ENCODE peak calls at places on chromosome 2, in ten cellular contexts. One of them, this sample, is unnamed.

GRCh38 chr2:72920317-72921087 is 3.2 kb downstream of the EMX1 start:
- DNase-seq in B cell: peak; percentile 49
- DNase-seq in iris pigment epithelial cell: peak; percentile 23
- DNase-seq in CD8-positive, alpha-beta memory T cell: no peak
- DNase-seq in cortex of kidney: no peak
- DNase-seq in activated effector memory CD4-positive, alpha-beta T cell treated with anti-CD3 and anti-CD28 coated beads, Interleukin-2, amount 50 U/mL, for 16 hours: peak; percentile 74
- DNase-seq in A549: no peak
- DNase-seq in KBM-7: no peak
- DNase-seq in cardiac muscle cell: peak; percentile 50
- DNase-seq in nephron progenitor cell: peak; percentile 50
- DNase-seq in this sample: no peak

GRCh38 chr2:184835081-184835728 is 236.9 kb downstream of the ZNF804A start:
- DNase-seq in B cell: no peak
- DNase-seq in iris pigment epithelial cell: peak; percentile 57
- DNase-seq in CD8-positive, alpha-beta memory T cell: no peak
- DNase-seq in cortex of kidney: no peak
- DNase-seq in activated effector memory CD4-positive, alpha-beta T cell treated with anti-CD3 and anti-CD28 coated beads, Interleukin-2, amount 50 U/mL, for 16 hours: no peak
- DNase-seq in A549: no peak
- DNase-seq in KBM-7: no peak
- DNase-seq in cardiac muscle cell: peak; percentile 66
- DNase-seq in nephron progenitor cell: no peak
- DNase-seq in this sample: no peak

GRCh38 chr2:23706613-23707078 is 220.3 kb downstream of the ATAD2B start:
- DNase-seq in B cell: no peak
- DNase-seq in iris pigment epithelial cell: no peak
- DNase-seq in CD8-positive, alpha-beta memory T cell: no peak
- DNase-seq in cortex of kidney: no peak
- DNase-seq in activated effector memory CD4-positive, alpha-beta T cell treated with anti-CD3 and anti-CD28 coated beads, Interleukin-2, amount 50 U/mL, for 16 hours: no peak
- DNase-seq in A549: no peak
- DNase-seq in KBM-7: no peak
- DNase-seq in cardiac muscle cell: no peak
- DNase-seq in nephron progenitor cell: no peak
- DNase-seq in this sample: no peak

GRCh38 chr2:238892796-238893195 is 44.9 kb downstream of the TWIST2 start:
- DNase-seq in B cell: no peak
- DNase-seq in iris pigment epithelial cell: no peak
- DNase-seq in CD8-positive, alpha-beta memory T cell: no peak
- DNase-seq in cortex of kidney: no peak
- DNase-seq in activated effector memory CD4-positive, alpha-beta T cell treated with anti-CD3 and anti-CD28 coated beads, Interleukin-2, amount 50 U/mL, for 16 hours: no peak
- DNase-seq in A549: no peak
- DNase-seq in KBM-7: no peak
- DNase-seq in cardiac muscle cell: no peak
- DNase-seq in nephron progenitor cell: no peak
- DNase-seq in this sample: no peak

GRCh38 chr2:5618271-5618670 is 73.9 kb upstream of the SOX11 start:
- DNase-seq in B cell: no peak
- DNase-seq in iris pigment epithelial cell: no peak
- DNase-seq in CD8-positive, alpha-beta memory T cell: no peak
- DNase-seq in cortex of kidney: no peak
- DNase-seq in activated effector memory CD4-positive, alpha-beta T cell treated with anti-CD3 and anti-CD28 coated beads, Interleukin-2, amount 50 U/mL, for 16 hours: no peak
- DNase-seq in A549: no peak
- DNase-seq in KBM-7: no peak
- DNase-seq in cardiac muscle cell: no peak
- DNase-seq in nephron progenitor cell: no peak
- DNase-seq in this sample: no peak

GRCh38 chr2:39667142-39667880 is 1.6 kb downstream of the TMEM178A start:
- DNase-seq in B cell: no peak
- DNase-seq in iris pigment epithelial cell: no peak
- DNase-seq in CD8-positive, alpha-beta memory T cell: no peak
- DNase-seq in cortex of kidney: no peak
- DNase-seq in activated effector memory CD4-positive, alpha-beta T cell treated with anti-CD3 and anti-CD28 coated beads, Interleukin-2, amount 50 U/mL, for 16 hours: no peak
- DNase-seq in A549: no peak
- DNase-seq in KBM-7: peak; percentile 44
- DNase-seq in cardiac muscle cell: no peak
- DNase-seq in nephron progenitor cell: no peak
- DNase-seq in this sample: no peak

GRCh38 chr2:226115832-226116200 is 683.8 kb downstream of the IRS1 start:
- DNase-seq in B cell: no peak
- DNase-seq in iris pigment epithelial cell: peak; percentile 39
- DNase-seq in CD8-positive, alpha-beta memory T cell: no peak
- DNase-seq in cortex of kidney: no peak
- DNase-seq in activated effector memory CD4-positive, alpha-beta T cell treated with anti-CD3 and anti-CD28 coated beads, Interleukin-2, amount 50 U/mL, for 16 hours: no peak
- DNase-seq in A549: no peak
- DNase-seq in KBM-7: no peak
- DNase-seq in cardiac muscle cell: no peak
- DNase-seq in nephron progenitor cell: no peak
- DNase-seq in this sample: no peak

GRCh38 chr2:241051578-241052487 is 50.3 kb downstream of the MTERF4 start:
- DNase-seq in B cell: peak; percentile 5
- DNase-seq in iris pigment epithelial cell: no peak
- DNase-seq in CD8-positive, alpha-beta memory T cell: no peak
- DNase-seq in cortex of kidney: no peak
- DNase-seq in activated effector memory CD4-positive, alpha-beta T cell treated with anti-CD3 and anti-CD28 coated beads, Interleukin-2, amount 50 U/mL, for 16 hours: peak; percentile 43
- DNase-seq in A549: no peak
- DNase-seq in KBM-7: no peak
- DNase-seq in cardiac muscle cell: no peak
- DNase-seq in nephron progenitor cell: no peak
- DNase-seq in this sample: no peak

GRCh38 chr2:23791030-23791429 is 135.9 kb downstream of the ATAD2B start:
- DNase-seq in B cell: no peak
- DNase-seq in iris pigment epithelial cell: peak; percentile 83
- DNase-seq in CD8-positive, alpha-beta memory T cell: no peak
- DNase-seq in cortex of kidney: no peak
- DNase-seq in activated effector memory CD4-positive, alpha-beta T cell treated with anti-CD3 and anti-CD28 coated beads, Interleukin-2, amount 50 U/mL, for 16 hours: no peak
- DNase-seq in A549: no peak
- DNase-seq in KBM-7: no peak
- DNase-seq in cardiac muscle cell: no peak
- DNase-seq in nephron progenitor cell: no peak
- DNase-seq in this sample: no peak

GRCh38 chr2:83522891-83523493 is 936.1 kb downstream of the SUCLG1 start:
- DNase-seq in B cell: no peak
- DNase-seq in iris pigment epithelial cell: no peak
- DNase-seq in CD8-positive, alpha-beta memory T cell: no peak
- DNase-seq in cortex of kidney: no peak
- DNase-seq in activated effector memory CD4-positive, alpha-beta T cell treated with anti-CD3 and anti-CD28 coated beads, Interleukin-2, amount 50 U/mL, for 16 hours: no peak
- DNase-seq in A549: no peak
- DNase-seq in KBM-7: no peak
- DNase-seq in cardiac muscle cell: no peak
- DNase-seq in nephron progenitor cell: no peak
- DNase-seq in this sample: no peak

GRCh38 chr2:161995553-161996016 is 78.4 kb downstream of the DPP4 start:
- DNase-seq in B cell: no peak
- DNase-seq in iris pigment epithelial cell: no peak
- DNase-seq in CD8-positive, alpha-beta memory T cell: no peak
- DNase-seq in cortex of kidney: no peak
- DNase-seq in activated effector memory CD4-positive, alpha-beta T cell treated with anti-CD3 and anti-CD28 coated beads, Interleukin-2, amount 50 U/mL, for 16 hours: no peak
- DNase-seq in A549: no peak
- DNase-seq in KBM-7: no peak
- DNase-seq in cardiac muscle cell: no peak
- DNase-seq in nephron progenitor cell: no peak
- DNase-seq in this sample: peak; percentile 43

GRCh38 chr2:36343601-36344000 is 12.0 kb upstream of the CRIM1 start:
- DNase-seq in B cell: no peak
- DNase-seq in iris pigment epithelial cell: no peak
- DNase-seq in CD8-positive, alpha-beta memory T cell: no peak
- DNase-seq in cortex of kidney: no peak
- DNase-seq in activated effector memory CD4-positive, alpha-beta T cell treated with anti-CD3 and anti-CD28 coated beads, Interleukin-2, amount 50 U/mL, for 16 hours: no peak
- DNase-seq in A549: no peak
- DNase-seq in KBM-7: no peak
- DNase-seq in cardiac muscle cell: no peak
- DNase-seq in nephron progenitor cell: no peak
- DNase-seq in this sample: no peak

GRCh38 chr2:42084231-42084671 is 36.4 kb downstream of the PKDCC start:
- DNase-seq in B cell: no peak
- DNase-seq in iris pigment epithelial cell: peak; percentile 44
- DNase-seq in CD8-positive, alpha-beta memory T cell: no peak
- DNase-seq in cortex of kidney: no peak
- DNase-seq in activated effector memory CD4-positive, alpha-beta T cell treated with anti-CD3 and anti-CD28 coated beads, Interleukin-2, amount 50 U/mL, for 16 hours: no peak
- DNase-seq in A549: no peak
- DNase-seq in KBM-7: no peak
- DNase-seq in cardiac muscle cell: no peak
- DNase-seq in nephron progenitor cell: no peak
- DNase-seq in this sample: no peak

GRCh38 chr2:26327291-26328272 is 18.4 kb upstream of the SELENOI start:
- DNase-seq in B cell: no peak
- DNase-seq in iris pigment epithelial cell: peak; percentile 84
- DNase-seq in CD8-positive, alpha-beta memory T cell: no peak
- DNase-seq in cortex of kidney: no peak
- DNase-seq in activated effector memory CD4-positive, alpha-beta T cell treated with anti-CD3 and anti-CD28 coated beads, Interleukin-2, amount 50 U/mL, for 16 hours: no peak
- DNase-seq in A549: no peak
- DNase-seq in KBM-7: peak; percentile 18
- DNase-seq in cardiac muscle cell: no peak
- DNase-seq in nephron progenitor cell: no peak
- DNase-seq in this sample: no peak

GRCh38 chr2:233059547-233059796 is 670 bp upstream of the INPP5D start:
- DNase-seq in B cell: no peak
- DNase-seq in iris pigment epithelial cell: no peak
- DNase-seq in CD8-positive, alpha-beta memory T cell: no peak
- DNase-seq in cortex of kidney: no peak
- DNase-seq in activated effector memory CD4-positive, alpha-beta T cell treated with anti-CD3 and anti-CD28 coated beads, Interleukin-2, amount 50 U/mL, for 16 hours: no peak
- DNase-seq in A549: no peak
- DNase-seq in KBM-7: no peak
- DNase-seq in cardiac muscle cell: no peak
- DNase-seq in nephron progenitor cell: no peak
- DNase-seq in this sample: no peak

GRCh38 chr2:101152195-101153076 is 1.3 kb upstream of the TBC1D8 start:
- DNase-seq in B cell: peak; percentile 43
- DNase-seq in iris pigment epithelial cell: peak; percentile 53
- DNase-seq in CD8-positive, alpha-beta memory T cell: peak; percentile 4
- DNase-seq in cortex of kidney: no peak
- DNase-seq in activated effector memory CD4-positive, alpha-beta T cell treated with anti-CD3 and anti-CD28 coated beads, Interleukin-2, amount 50 U/mL, for 16 hours: peak; percentile 63
- DNase-seq in A549: peak; percentile 57
- DNase-seq in KBM-7: peak; percentile 77
- DNase-seq in cardiac muscle cell: peak; percentile 72
- DNase-seq in nephron progenitor cell: peak; percentile 41
- DNase-seq in this sample: no peak

GRCh38 chr2:217902281-217903141 is 100.3 kb downstream of the TNS1 start:
- DNase-seq in B cell: peak; percentile 8
- DNase-seq in iris pigment epithelial cell: peak; percentile 69
- DNase-seq in CD8-positive, alpha-beta memory T cell: no peak
- DNase-seq in cortex of kidney: no peak
- DNase-seq in activated effector memory CD4-positive, alpha-beta T cell treated with anti-CD3 and anti-CD28 coated beads, Interleukin-2, amount 50 U/mL, for 16 hours: no peak
- DNase-seq in A549: peak; percentile 39
- DNase-seq in KBM-7: peak; percentile 55
- DNase-seq in cardiac muscle cell: no peak
- DNase-seq in nephron progenitor cell: peak; percentile 48
- DNase-seq in this sample: no peak

GRCh38 chr2:234463626-234464290 is 33.1 kb downstream of the ARL4C start:
- DNase-seq in B cell: no peak
- DNase-seq in iris pigment epithelial cell: no peak
- DNase-seq in CD8-positive, alpha-beta memory T cell: peak; percentile 83
- DNase-seq in cortex of kidney: no peak
- DNase-seq in activated effector memory CD4-positive, alpha-beta T cell treated with anti-CD3 and anti-CD28 coated beads, Interleukin-2, amount 50 U/mL, for 16 hours: peak; percentile 91
- DNase-seq in A549: peak; percentile 79
- DNase-seq in KBM-7: no peak
- DNase-seq in cardiac muscle cell: no peak
- DNase-seq in nephron progenitor cell: no peak
- DNase-seq in this sample: peak; percentile 89

GRCh38 chr2:42298996-42299754 is 61.8 kb downstream of the COX7A2L start:
- DNase-seq in B cell: no peak
- DNase-seq in iris pigment epithelial cell: no peak
- DNase-seq in CD8-positive, alpha-beta memory T cell: no peak
- DNase-seq in cortex of kidney: no peak
- DNase-seq in activated effector memory CD4-positive, alpha-beta T cell treated with anti-CD3 and anti-CD28 coated beads, Interleukin-2, amount 50 U/mL, for 16 hours: no peak
- DNase-seq in A549: no peak
- DNase-seq in KBM-7: no peak
- DNase-seq in cardiac muscle cell: no peak
- DNase-seq in nephron progenitor cell: no peak
- DNase-seq in this sample: no peak

GRCh38 chr2:219104107-219105050 is 43.7 kb upstream of the IHH start:
- DNase-seq in B cell: peak; percentile 17
- DNase-seq in iris pigment epithelial cell: peak; percentile 46
- DNase-seq in CD8-positive, alpha-beta memory T cell: no peak
- DNase-seq in cortex of kidney: no peak
- DNase-seq in activated effector memory CD4-positive, alpha-beta T cell treated with anti-CD3 and anti-CD28 coated beads, Interleukin-2, amount 50 U/mL, for 16 hours: no peak
- DNase-seq in A549: peak; percentile 28
- DNase-seq in KBM-7: peak; percentile 51
- DNase-seq in cardiac muscle cell: peak; percentile 29
- DNase-seq in nephron progenitor cell: no peak
- DNase-seq in this sample: peak; percentile 1

GRCh38 chr2:30157616-30158015 is 10.8 kb downstream of the YPEL5 start:
- DNase-seq in B cell: no peak
- DNase-seq in iris pigment epithelial cell: no peak
- DNase-seq in CD8-positive, alpha-beta memory T cell: no peak
- DNase-seq in cortex of kidney: no peak
- DNase-seq in activated effector memory CD4-positive, alpha-beta T cell treated with anti-CD3 and anti-CD28 coated beads, Interleukin-2, amount 50 U/mL, for 16 hours: no peak
- DNase-seq in A549: no peak
- DNase-seq in KBM-7: no peak
- DNase-seq in cardiac muscle cell: no peak
- DNase-seq in nephron progenitor cell: no peak
- DNase-seq in this sample: no peak

GRCh38 chr2:99939135-99939534 is 203.3 kb downstream of the AFF3 start:
- DNase-seq in B cell: no peak
- DNase-seq in iris pigment epithelial cell: no peak
- DNase-seq in CD8-positive, alpha-beta memory T cell: no peak
- DNase-seq in cortex of kidney: no peak
- DNase-seq in activated effector memory CD4-positive, alpha-beta T cell treated with anti-CD3 and anti-CD28 coated beads, Interleukin-2, amount 50 U/mL, for 16 hours: no peak
- DNase-seq in A549: no peak
- DNase-seq in KBM-7: no peak
- DNase-seq in cardiac muscle cell: no peak
- DNase-seq in nephron progenitor cell: no peak
- DNase-seq in this sample: no peak

GRCh38 chr2:211085056-211085680 is 528.8 kb downstream of the CPS1 start:
- DNase-seq in B cell: peak; percentile 10
- DNase-seq in iris pigment epithelial cell: peak; percentile 45
- DNase-seq in CD8-positive, alpha-beta memory T cell: no peak
- DNase-seq in cortex of kidney: no peak
- DNase-seq in activated effector memory CD4-positive, alpha-beta T cell treated with anti-CD3 and anti-CD28 coated beads, Interleukin-2, amount 50 U/mL, for 16 hours: no peak
- DNase-seq in A549: peak; percentile 8
- DNase-seq in KBM-7: peak; percentile 44
- DNase-seq in cardiac muscle cell: peak; percentile 42
- DNase-seq in nephron progenitor cell: no peak
- DNase-seq in this sample: no peak

This sample was measured in central memory CD4-positive, alpha-beta T cell.